ENCODE peak calls at places on chromosomes 1 and 21, in five cellular contexts. One of them, this sample, is unnamed.
A peak's percentile ranks its signal among the peaks of the same experiment; 100 is the strongest.

GRCh38 chr1:47184771-47185677 is 4.8 kb downstream of the PDZK1IP1 start:
- DNase-seq in activated T-helper 1 cell treated with anti-CD3 and anti-CD28 coated beads, Interleukin-12 subunit alpha, Interleukin-12 subunit beta, Interleukin-2, Interleukin-4 antibody, amounts not matched to agents 30 ng/mL and 10 ng/mL and 1 ng/mL, durations not matched to agents 14 hours and 24 hours and 36 hours: no peak
- DNase-seq in NCI-H1694 treated with DMSO at 0.1 percent for 48 hours: no peak
- DNase-seq in nephron progenitor cell: no peak
- DNase-seq in NCI-H2081: no peak
- DNase-seq in this sample: no peak

GRCh38 chr1:76330993-76331603 is 256.6 kb downstream of the ST6GALNAC3 start:
- DNase-seq in activated T-helper 1 cell treated with anti-CD3 and anti-CD28 coated beads, Interleukin-12 subunit alpha, Interleukin-12 subunit beta, Interleukin-2, Interleukin-4 antibody, amounts not matched to agents 30 ng/mL and 10 ng/mL and 1 ng/mL, durations not matched to agents 14 hours and 24 hours and 36 hours: peak; percentile 4
- DNase-seq in NCI-H1694 treated with DMSO at 0.1 percent for 48 hours: peak; percentile 69
- DNase-seq in nephron progenitor cell: peak; percentile 37
- DNase-seq in NCI-H2081: peak; percentile 28
- DNase-seq in this sample: peak; percentile 78

GRCh38 chr1:87325982-87326738 is 2.5 kb upstream of the LMO4 start:
- DNase-seq in activated T-helper 1 cell treated with anti-CD3 and anti-CD28 coated beads, Interleukin-12 subunit alpha, Interleukin-12 subunit beta, Interleukin-2, Interleukin-4 antibody, amounts not matched to agents 30 ng/mL and 10 ng/mL and 1 ng/mL, durations not matched to agents 14 hours and 24 hours and 36 hours: peak; percentile 35
- DNase-seq in NCI-H1694 treated with DMSO at 0.1 percent for 48 hours: peak; percentile 63
- DNase-seq in nephron progenitor cell: peak; percentile 51
- DNase-seq in NCI-H2081: peak; percentile 78
- DNase-seq in this sample: peak; percentile 80

GRCh38 chr1:109799445-109799844 is 35.7 kb upstream of the EPS8L3 start:
- DNase-seq in activated T-helper 1 cell treated with anti-CD3 and anti-CD28 coated beads, Interleukin-12 subunit alpha, Interleukin-12 subunit beta, Interleukin-2, Interleukin-4 antibody, amounts not matched to agents 30 ng/mL and 10 ng/mL and 1 ng/mL, durations not matched to agents 14 hours and 24 hours and 36 hours: no peak
- DNase-seq in NCI-H1694 treated with DMSO at 0.1 percent for 48 hours: no peak
- DNase-seq in nephron progenitor cell: no peak
- DNase-seq in NCI-H2081: no peak
- DNase-seq in this sample: no peak

GRCh38 chr1:14442669-14443068 is 155.8 kb upstream of the KAZN start:
- DNase-seq in activated T-helper 1 cell treated with anti-CD3 and anti-CD28 coated beads, Interleukin-12 subunit alpha, Interleukin-12 subunit beta, Interleukin-2, Interleukin-4 antibody, amounts not matched to agents 30 ng/mL and 10 ng/mL and 1 ng/mL, durations not matched to agents 14 hours and 24 hours and 36 hours: no peak
- DNase-seq in NCI-H1694 treated with DMSO at 0.1 percent for 48 hours: no peak
- DNase-seq in nephron progenitor cell: no peak
- DNase-seq in NCI-H2081: no peak
- DNase-seq in this sample: no peak

GRCh38 chr1:96722161-96722908 is 751 bp downstream of the PTBP2 start:
- DNase-seq in activated T-helper 1 cell treated with anti-CD3 and anti-CD28 coated beads, Interleukin-12 subunit alpha, Interleukin-12 subunit beta, Interleukin-2, Interleukin-4 antibody, amounts not matched to agents 30 ng/mL and 10 ng/mL and 1 ng/mL, durations not matched to agents 14 hours and 24 hours and 36 hours: peak; percentile 43
- DNase-seq in NCI-H1694 treated with DMSO at 0.1 percent for 48 hours: peak; percentile 56
- DNase-seq in nephron progenitor cell: peak; percentile 59
- DNase-seq in NCI-H2081: peak; percentile 35
- DNase-seq in this sample: peak; percentile 86

GRCh38 chr1:243796016-243796415 is 54.0 kb downstream of the AKT3 start:
- DNase-seq in activated T-helper 1 cell treated with anti-CD3 and anti-CD28 coated beads, Interleukin-12 subunit alpha, Interleukin-12 subunit beta, Interleukin-2, Interleukin-4 antibody, amounts not matched to agents 30 ng/mL and 10 ng/mL and 1 ng/mL, durations not matched to agents 14 hours and 24 hours and 36 hours: no peak
- DNase-seq in NCI-H1694 treated with DMSO at 0.1 percent for 48 hours: no peak
- DNase-seq in nephron progenitor cell: no peak
- DNase-seq in NCI-H2081: no peak
- DNase-seq in this sample: no peak

GRCh38 chr21:42744520-42745445 is 91.4 kb downstream of the PDE9A start:
- DNase-seq in activated T-helper 1 cell treated with anti-CD3 and anti-CD28 coated beads, Interleukin-12 subunit alpha, Interleukin-12 subunit beta, Interleukin-2, Interleukin-4 antibody, amounts not matched to agents 30 ng/mL and 10 ng/mL and 1 ng/mL, durations not matched to agents 14 hours and 24 hours and 36 hours: no peak
- DNase-seq in NCI-H1694 treated with DMSO at 0.1 percent for 48 hours: no peak
- DNase-seq in nephron progenitor cell: no peak
- DNase-seq in NCI-H2081: no peak
- DNase-seq in this sample: no peak

GRCh38 chr1:244672961-244673695 is 20.2 kb downstream of the DESI2 start:
- DNase-seq in activated T-helper 1 cell treated with anti-CD3 and anti-CD28 coated beads, Interleukin-12 subunit alpha, Interleukin-12 subunit beta, Interleukin-2, Interleukin-4 antibody, amounts not matched to agents 30 ng/mL and 10 ng/mL and 1 ng/mL, durations not matched to agents 14 hours and 24 hours and 36 hours: no peak
- DNase-seq in NCI-H1694 treated with DMSO at 0.1 percent for 48 hours: no peak
- DNase-seq in nephron progenitor cell: no peak
- DNase-seq in NCI-H2081: no peak
- DNase-seq in this sample: peak; percentile 58

GRCh38 chr1:92105546-92106081 is 25.5 kb downstream of the BTBD8 start:
- DNase-seq in activated T-helper 1 cell treated with anti-CD3 and anti-CD28 coated beads, Interleukin-12 subunit alpha, Interleukin-12 subunit beta, Interleukin-2, Interleukin-4 antibody, amounts not matched to agents 30 ng/mL and 10 ng/mL and 1 ng/mL, durations not matched to agents 14 hours and 24 hours and 36 hours: no peak
- DNase-seq in NCI-H1694 treated with DMSO at 0.1 percent for 48 hours: no peak
- DNase-seq in nephron progenitor cell: no peak
- DNase-seq in NCI-H2081: no peak
- DNase-seq in this sample: no peak

GRCh38 chr1:71834570-71835441 is 447.5 kb downstream of the NEGR1 start:
- DNase-seq in activated T-helper 1 cell treated with anti-CD3 and anti-CD28 coated beads, Interleukin-12 subunit alpha, Interleukin-12 subunit beta, Interleukin-2, Interleukin-4 antibody, amounts not matched to agents 30 ng/mL and 10 ng/mL and 1 ng/mL, durations not matched to agents 14 hours and 24 hours and 36 hours: no peak
- DNase-seq in NCI-H1694 treated with DMSO at 0.1 percent for 48 hours: no peak
- DNase-seq in nephron progenitor cell: no peak
- DNase-seq in NCI-H2081: no peak
- DNase-seq in this sample: no peak

GRCh38 chr1:143691400-143691891 is 280.3 kb downstream of the FAM72C start:
- DNase-seq in activated T-helper 1 cell treated with anti-CD3 and anti-CD28 coated beads, Interleukin-12 subunit alpha, Interleukin-12 subunit beta, Interleukin-2, Interleukin-4 antibody, amounts not matched to agents 30 ng/mL and 10 ng/mL and 1 ng/mL, durations not matched to agents 14 hours and 24 hours and 36 hours: no peak
- DNase-seq in NCI-H1694 treated with DMSO at 0.1 percent for 48 hours: peak; percentile 15
- DNase-seq in nephron progenitor cell: no peak
- DNase-seq in NCI-H2081: no peak
- DNase-seq in this sample: no peak

GRCh38 chr1:95012389-95012788 is 60.4 kb downstream of the ALG14 start:
- DNase-seq in activated T-helper 1 cell treated with anti-CD3 and anti-CD28 coated beads, Interleukin-12 subunit alpha, Interleukin-12 subunit beta, Interleukin-2, Interleukin-4 antibody, amounts not matched to agents 30 ng/mL and 10 ng/mL and 1 ng/mL, durations not matched to agents 14 hours and 24 hours and 36 hours: no peak
- DNase-seq in NCI-H1694 treated with DMSO at 0.1 percent for 48 hours: peak; percentile 65
- DNase-seq in nephron progenitor cell: no peak
- DNase-seq in NCI-H2081: no peak
- DNase-seq in this sample: no peak

GRCh38 chr21:38807987-38808386 is 2.3 kb downstream of the ETS2 start:
- DNase-seq in activated T-helper 1 cell treated with anti-CD3 and anti-CD28 coated beads, Interleukin-12 subunit alpha, Interleukin-12 subunit beta, Interleukin-2, Interleukin-4 antibody, amounts not matched to agents 30 ng/mL and 10 ng/mL and 1 ng/mL, durations not matched to agents 14 hours and 24 hours and 36 hours: no peak
- DNase-seq in NCI-H1694 treated with DMSO at 0.1 percent for 48 hours: no peak
- DNase-seq in nephron progenitor cell: no peak
- DNase-seq in NCI-H2081: peak; percentile 17
- DNase-seq in this sample: peak; percentile 29

GRCh38 chr1:31249854-31250253 is 10.2 kb upstream of the NKAIN1 start:
- DNase-seq in activated T-helper 1 cell treated with anti-CD3 and anti-CD28 coated beads, Interleukin-12 subunit alpha, Interleukin-12 subunit beta, Interleukin-2, Interleukin-4 antibody, amounts not matched to agents 30 ng/mL and 10 ng/mL and 1 ng/mL, durations not matched to agents 14 hours and 24 hours and 36 hours: no peak
- DNase-seq in NCI-H1694 treated with DMSO at 0.1 percent for 48 hours: no peak
- DNase-seq in nephron progenitor cell: no peak
- DNase-seq in NCI-H2081: no peak
- DNase-seq in this sample: no peak

GRCh38 chr1:115134850-115135484 is 45.7 kb upstream of the TSPAN2 start:
- DNase-seq in activated T-helper 1 cell treated with anti-CD3 and anti-CD28 coated beads, Interleukin-12 subunit alpha, Interleukin-12 subunit beta, Interleukin-2, Interleukin-4 antibody, amounts not matched to agents 30 ng/mL and 10 ng/mL and 1 ng/mL, durations not matched to agents 14 hours and 24 hours and 36 hours: no peak
- DNase-seq in NCI-H1694 treated with DMSO at 0.1 percent for 48 hours: no peak
- DNase-seq in nephron progenitor cell: no peak
- DNase-seq in NCI-H2081: no peak
- DNase-seq in this sample: no peak

GRCh38 chr1:10514490-10515235 is 39.9 kb downstream of the PEX14 start:
- DNase-seq in activated T-helper 1 cell treated with anti-CD3 and anti-CD28 coated beads, Interleukin-12 subunit alpha, Interleukin-12 subunit beta, Interleukin-2, Interleukin-4 antibody, amounts not matched to agents 30 ng/mL and 10 ng/mL and 1 ng/mL, durations not matched to agents 14 hours and 24 hours and 36 hours: no peak
- DNase-seq in NCI-H1694 treated with DMSO at 0.1 percent for 48 hours: peak; percentile 47
- DNase-seq in nephron progenitor cell: no peak
- DNase-seq in NCI-H2081: peak; percentile 76
- DNase-seq in this sample: peak; percentile 78

GRCh38 chr1:26788836-26789611 is 1.3 kb downstream of the PIGV start:
- DNase-seq in activated T-helper 1 cell treated with anti-CD3 and anti-CD28 coated beads, Interleukin-12 subunit alpha, Interleukin-12 subunit beta, Interleukin-2, Interleukin-4 antibody, amounts not matched to agents 30 ng/mL and 10 ng/mL and 1 ng/mL, durations not matched to agents 14 hours and 24 hours and 36 hours: peak; percentile 78
- DNase-seq in NCI-H1694 treated with DMSO at 0.1 percent for 48 hours: peak; percentile 73
- DNase-seq in nephron progenitor cell: peak; percentile 78
- DNase-seq in NCI-H2081: peak; percentile 80
- DNase-seq in this sample: peak; percentile 93

GRCh38 chr1:63327417-63328139 is 5.2 kb downstream of the FOXD3 start:
- DNase-seq in activated T-helper 1 cell treated with anti-CD3 and anti-CD28 coated beads, Interleukin-12 subunit alpha, Interleukin-12 subunit beta, Interleukin-2, Interleukin-4 antibody, amounts not matched to agents 30 ng/mL and 10 ng/mL and 1 ng/mL, durations not matched to agents 14 hours and 24 hours and 36 hours: peak; percentile 37
- DNase-seq in NCI-H1694 treated with DMSO at 0.1 percent for 48 hours: peak; percentile 69
- DNase-seq in nephron progenitor cell: peak; percentile 85
- DNase-seq in NCI-H2081: peak; percentile 49
- DNase-seq in this sample: peak; percentile 91

GRCh38 chr1:199808110-199808870 is 219.2 kb upstream of the NR5A2 start:
- DNase-seq in activated T-helper 1 cell treated with anti-CD3 and anti-CD28 coated beads, Interleukin-12 subunit alpha, Interleukin-12 subunit beta, Interleukin-2, Interleukin-4 antibody, amounts not matched to agents 30 ng/mL and 10 ng/mL and 1 ng/mL, durations not matched to agents 14 hours and 24 hours and 36 hours: no peak
- DNase-seq in NCI-H1694 treated with DMSO at 0.1 percent for 48 hours: no peak
- DNase-seq in nephron progenitor cell: no peak
- DNase-seq in NCI-H2081: no peak
- DNase-seq in this sample: no peak

GRCh38 chr1:203661572-203661971 is 34.9 kb downstream of the ATP2B4 start:
- DNase-seq in activated T-helper 1 cell treated with anti-CD3 and anti-CD28 coated beads, Interleukin-12 subunit alpha, Interleukin-12 subunit beta, Interleukin-2, Interleukin-4 antibody, amounts not matched to agents 30 ng/mL and 10 ng/mL and 1 ng/mL, durations not matched to agents 14 hours and 24 hours and 36 hours: no peak
- DNase-seq in NCI-H1694 treated with DMSO at 0.1 percent for 48 hours: no peak
- DNase-seq in nephron progenitor cell: no peak
- DNase-seq in NCI-H2081: no peak
- DNase-seq in this sample: no peak

GRCh38 chr1:81756872-81757271 is 43.9 kb upstream of the ADGRL2 start:
- DNase-seq in activated T-helper 1 cell treated with anti-CD3 and anti-CD28 coated beads, Interleukin-12 subunit alpha, Interleukin-12 subunit beta, Interleukin-2, Interleukin-4 antibody, amounts not matched to agents 30 ng/mL and 10 ng/mL and 1 ng/mL, durations not matched to agents 14 hours and 24 hours and 36 hours: no peak
- DNase-seq in NCI-H1694 treated with DMSO at 0.1 percent for 48 hours: no peak
- DNase-seq in nephron progenitor cell: no peak
- DNase-seq in NCI-H2081: no peak
- DNase-seq in this sample: no peak

GRCh38 chr1:204266504-204267034 is 52.8 kb upstream of the GOLT1A start:
- DNase-seq in activated T-helper 1 cell treated with anti-CD3 and anti-CD28 coated beads, Interleukin-12 subunit alpha, Interleukin-12 subunit beta, Interleukin-2, Interleukin-4 antibody, amounts not matched to agents 30 ng/mL and 10 ng/mL and 1 ng/mL, durations not matched to agents 14 hours and 24 hours and 36 hours: no peak
- DNase-seq in NCI-H1694 treated with DMSO at 0.1 percent for 48 hours: no peak
- DNase-seq in nephron progenitor cell: no peak
- DNase-seq in NCI-H2081: no peak
- DNase-seq in this sample: peak; percentile 82

GRCh38 chr1:154791292-154792278 is 78.5 kb downstream of the KCNN3 start:
- DNase-seq in activated T-helper 1 cell treated with anti-CD3 and anti-CD28 coated beads, Interleukin-12 subunit alpha, Interleukin-12 subunit beta, Interleukin-2, Interleukin-4 antibody, amounts not matched to agents 30 ng/mL and 10 ng/mL and 1 ng/mL, durations not matched to agents 14 hours and 24 hours and 36 hours: peak; percentile 78
- DNase-seq in NCI-H1694 treated with DMSO at 0.1 percent for 48 hours: peak; percentile 34
- DNase-seq in nephron progenitor cell: no peak
- DNase-seq in NCI-H2081: no peak
- DNase-seq in this sample: no peak

GRCh38 chr1:179728266-179728665 is 14.8 kb upstream of the FAM163A start:
- DNase-seq in activated T-helper 1 cell treated with anti-CD3 and anti-CD28 coated beads, Interleukin-12 subunit alpha, Interleukin-12 subunit beta, Interleukin-2, Interleukin-4 antibody, amounts not matched to agents 30 ng/mL and 10 ng/mL and 1 ng/mL, durations not matched to agents 14 hours and 24 hours and 36 hours: no peak
- DNase-seq in NCI-H1694 treated with DMSO at 0.1 percent for 48 hours: peak; percentile 55
- DNase-seq in nephron progenitor cell: no peak
- DNase-seq in NCI-H2081: no peak
- DNase-seq in this sample: no peak

GRCh38 chr1:147919881-147920280 is 8.3 kb upstream of the GPR89B start:
- DNase-seq in activated T-helper 1 cell treated with anti-CD3 and anti-CD28 coated beads, Interleukin-12 subunit alpha, Interleukin-12 subunit beta, Interleukin-2, Interleukin-4 antibody, amounts not matched to agents 30 ng/mL and 10 ng/mL and 1 ng/mL, durations not matched to agents 14 hours and 24 hours and 36 hours: no peak
- DNase-seq in NCI-H1694 treated with DMSO at 0.1 percent for 48 hours: no peak
- DNase-seq in nephron progenitor cell: no peak
- DNase-seq in NCI-H2081: no peak
- DNase-seq in this sample: peak; percentile 7

GRCh38 chr1:46173361-46173856 is 1.5 kb upstream of the TSPAN1 start:
- DNase-seq in activated T-helper 1 cell treated with anti-CD3 and anti-CD28 coated beads, Interleukin-12 subunit alpha, Interleukin-12 subunit beta, Interleukin-2, Interleukin-4 antibody, amounts not matched to agents 30 ng/mL and 10 ng/mL and 1 ng/mL, durations not matched to agents 14 hours and 24 hours and 36 hours: no peak
- DNase-seq in NCI-H1694 treated with DMSO at 0.1 percent for 48 hours: peak; percentile 54
- DNase-seq in nephron progenitor cell: no peak
- DNase-seq in NCI-H2081: no peak
- DNase-seq in this sample: peak; percentile 40

GRCh38 chr1:67791261-67791660 is 42.0 kb downstream of the GNG12 start:
- DNase-seq in activated T-helper 1 cell treated with anti-CD3 and anti-CD28 coated beads, Interleukin-12 subunit alpha, Interleukin-12 subunit beta, Interleukin-2, Interleukin-4 antibody, amounts not matched to agents 30 ng/mL and 10 ng/mL and 1 ng/mL, durations not matched to agents 14 hours and 24 hours and 36 hours: no peak
- DNase-seq in NCI-H1694 treated with DMSO at 0.1 percent for 48 hours: no peak
- DNase-seq in nephron progenitor cell: no peak
- DNase-seq in NCI-H2081: no peak
- DNase-seq in this sample: no peak

GRCh38 chr1:32743380-32744062 is 41.0 kb upstream of the SYNC start:
- DNase-seq in activated T-helper 1 cell treated with anti-CD3 and anti-CD28 coated beads, Interleukin-12 subunit alpha, Interleukin-12 subunit beta, Interleukin-2, Interleukin-4 antibody, amounts not matched to agents 30 ng/mL and 10 ng/mL and 1 ng/mL, durations not matched to agents 14 hours and 24 hours and 36 hours: no peak
- DNase-seq in NCI-H1694 treated with DMSO at 0.1 percent for 48 hours: no peak
- DNase-seq in nephron progenitor cell: no peak
- DNase-seq in NCI-H2081: no peak
- DNase-seq in this sample: peak; percentile 44

GRCh38 chr1:235834620-235835019 is 32.1 kb downstream of the LYST start:
- DNase-seq in activated T-helper 1 cell treated with anti-CD3 and anti-CD28 coated beads, Interleukin-12 subunit alpha, Interleukin-12 subunit beta, Interleukin-2, Interleukin-4 antibody, amounts not matched to agents 30 ng/mL and 10 ng/mL and 1 ng/mL, durations not matched to agents 14 hours and 24 hours and 36 hours: no peak
- DNase-seq in NCI-H1694 treated with DMSO at 0.1 percent for 48 hours: no peak
- DNase-seq in nephron progenitor cell: no peak
- DNase-seq in NCI-H2081: peak; percentile 66
- DNase-seq in this sample: peak; percentile 71

GRCh38 chr1:165828581-165829329 is 1.3 kb downstream of the UCK2 start:
- DNase-seq in activated T-helper 1 cell treated with anti-CD3 and anti-CD28 coated beads, Interleukin-12 subunit alpha, Interleukin-12 subunit beta, Interleukin-2, Interleukin-4 antibody, amounts not matched to agents 30 ng/mL and 10 ng/mL and 1 ng/mL, durations not matched to agents 14 hours and 24 hours and 36 hours: no peak
- DNase-seq in NCI-H1694 treated with DMSO at 0.1 percent for 48 hours: peak; percentile 77
- DNase-seq in nephron progenitor cell: peak; percentile 56
- DNase-seq in NCI-H2081: peak; percentile 88
- DNase-seq in this sample: peak; percentile 91

GRCh38 chr1:167219646-167220536 is 795 bp upstream of the POU2F1 start:
- DNase-seq in activated T-helper 1 cell treated with anti-CD3 and anti-CD28 coated beads, Interleukin-12 subunit alpha, Interleukin-12 subunit beta, Interleukin-2, Interleukin-4 antibody, amounts not matched to agents 30 ng/mL and 10 ng/mL and 1 ng/mL, durations not matched to agents 14 hours and 24 hours and 36 hours: peak; percentile 85
- DNase-seq in NCI-H1694 treated with DMSO at 0.1 percent for 48 hours: peak; percentile 92
- DNase-seq in nephron progenitor cell: peak; percentile 88
- DNase-seq in NCI-H2081: peak; percentile 97
- DNase-seq in this sample: peak; percentile 97

GRCh38 chr1:53602376-53602775 is 136.6 kb downstream of the GLIS1 start:
- DNase-seq in activated T-helper 1 cell treated with anti-CD3 and anti-CD28 coated beads, Interleukin-12 subunit alpha, Interleukin-12 subunit beta, Interleukin-2, Interleukin-4 antibody, amounts not matched to agents 30 ng/mL and 10 ng/mL and 1 ng/mL, durations not matched to agents 14 hours and 24 hours and 36 hours: no peak
- DNase-seq in NCI-H1694 treated with DMSO at 0.1 percent for 48 hours: no peak
- DNase-seq in nephron progenitor cell: no peak
- DNase-seq in NCI-H2081: no peak
- DNase-seq in this sample: no peak

GRCh38 chr1:54671985-54672608 is 30.5 kb downstream of the MROH7 start:
- DNase-seq in activated T-helper 1 cell treated with anti-CD3 and anti-CD28 coated beads, Interleukin-12 subunit alpha, Interleukin-12 subunit beta, Interleukin-2, Interleukin-4 antibody, amounts not matched to agents 30 ng/mL and 10 ng/mL and 1 ng/mL, durations not matched to agents 14 hours and 24 hours and 36 hours: peak; percentile 59
- DNase-seq in NCI-H1694 treated with DMSO at 0.1 percent for 48 hours: peak; percentile 54
- DNase-seq in nephron progenitor cell: peak; percentile 72
- DNase-seq in NCI-H2081: peak; percentile 60
- DNase-seq in this sample: peak; percentile 65

GRCh38 chr1:197776348-197777082 is 1.2 kb upstream of the DENND1B start:
- DNase-seq in activated T-helper 1 cell treated with anti-CD3 and anti-CD28 coated beads, Interleukin-12 subunit alpha, Interleukin-12 subunit beta, Interleukin-2, Interleukin-4 antibody, amounts not matched to agents 30 ng/mL and 10 ng/mL and 1 ng/mL, durations not matched to agents 14 hours and 24 hours and 36 hours: peak; percentile 22
- DNase-seq in NCI-H1694 treated with DMSO at 0.1 percent for 48 hours: no peak
- DNase-seq in nephron progenitor cell: no peak
- DNase-seq in NCI-H2081: no peak
- DNase-seq in this sample: no peak

GRCh38 chr21:34598931-34599400 is 15.9 kb downstream of the RCAN1 start:
- DNase-seq in activated T-helper 1 cell treated with anti-CD3 and anti-CD28 coated beads, Interleukin-12 subunit alpha, Interleukin-12 subunit beta, Interleukin-2, Interleukin-4 antibody, amounts not matched to agents 30 ng/mL and 10 ng/mL and 1 ng/mL, durations not matched to agents 14 hours and 24 hours and 36 hours: no peak
- DNase-seq in NCI-H1694 treated with DMSO at 0.1 percent for 48 hours: no peak
- DNase-seq in nephron progenitor cell: no peak
- DNase-seq in NCI-H2081: peak; percentile 52
- DNase-seq in this sample: no peak